ENCODE peak calls at places on chromosomes 13 and 19, in seven cellular contexts. X, D, K, G, Z, N and C are unnamed samples.
A peak's percentile ranks its signal among the peaks of the same experiment; 100 is the strongest.

GRCh38 chr19:27654266-27654990 is 1558.5 kb downstream of the UQCRFS1 start:
- DNase-seq in X (no peak), D (no peak), K (no peak), G (no peak), Z (no peak), N (no peak), C (no peak)

GRCh38 chr13:97911311-97912138 is 42.0 kb upstream of the IPO5 start:
- DNase-seq in X (no peak), D (peak; percentile 39), K (no peak), G (peak; percentile 2), Z (no peak), N (no peak), C (peak; percentile 12)

GRCh38 chr13:46964789-46965527 is 68.1 kb upstream of the HTR2A start:
- DNase-seq in X (no peak), D (peak; percentile 54), K (no peak), G (no peak), Z (no peak), N (no peak), C (peak; percentile 80)

GRCh38 chr19:46297700-46298476 is 1.0 kb downstream of the HIF3A start:
- DNase-seq in X (peak; percentile 92), D (no peak), K (peak; percentile 96), G (no peak), Z (peak; percentile 79), N (peak; percentile 53), C (peak; percentile 33)

GRCh38 chr13:65965496-65965895 is 1264.6 kb downstream of the PCDH9 start:
- DNase-seq in X (no peak), D (peak; percentile 3), K (no peak), G (no peak), Z (no peak), N (no peak), C (peak; percentile 67)

GRCh38 chr19:47529018-47529742 is 14.3 kb upstream of the NAPA start:
- DNase-seq in X (no peak), D (no peak), K (no peak), G (no peak), Z (no peak), N (no peak), C (no peak)

GRCh38 chr19:13920940-13921744 is 15.1 kb downstream of the CC2D1A start:
- DNase-seq in X (no peak), D (peak; percentile 55), K (no peak), G (peak; percentile 32), Z (no peak), N (no peak), C (peak; percentile 55)

GRCh38 chr19:46885411-46885810 is 24.6 kb downstream of the ARHGAP35 start:
- DNase-seq in X (no peak), D (no peak), K (no peak), G (no peak), Z (no peak), N (no peak), C (no peak)

GRCh38 chr19:52942371-52943133 is 19.3 kb upstream of the ZNF888 start:
- DNase-seq in X (peak; percentile 95), D (peak; percentile 87), K (peak; percentile 97), G (peak; percentile 94), Z (peak; percentile 94), N (peak; percentile 34), C (peak; percentile 82)